ENCODE peak calls at places on chromosomes 7 and 10, in six cellular contexts. Y is GM12878, G is IMR-90, P is K562, V is H1, A is HepG2. E is an unnamed sample.

GRCh38 chr7:16071246-16071857 is 350.0 kb downstream of the CRPPA start:
- DNase-seq in Y (no peak), G (peak; percentile 67), P (peak; percentile 62), V (no peak), A (peak; percentile 50), E (peak; percentile 61)

GRCh38 chr10:70589762-70590662 is 12.5 kb downstream of the PRF1 start:
- DNase-seq in Y (no peak), G (peak; percentile 66), P (no peak), V (no peak), A (no peak), E (no peak)

GRCh38 chr7:27079234-27079975 is 16.4 kb downstream of the HOXA1 start:
- DNase-seq in Y (no peak), G (no peak), P (no peak), V (no peak), A (no peak), E (no peak)

GRCh38 chr7:44377681-44378421 is 52.5 kb upstream of the CAMK2B start:
- DNase-seq in Y (peak; percentile 68), G (no peak), P (no peak), V (no peak), A (no peak), E (no peak)

GRCh38 chr10:68176797-68177196 is 55.1 kb downstream of the ATOH7 start:
- DNase-seq in Y (no peak), G (no peak), P (no peak), V (no peak), A (no peak), E (no peak)

GRCh38 chr7:70655694-70656093 is 476.2 kb upstream of the GALNT17 start:
- DNase-seq in Y (no peak), G (no peak), P (no peak), V (no peak), A (no peak), E (no peak)

GRCh38 chr10:72379776-72380175 is 25.1 kb upstream of the DNAJB12 start:
- DNase-seq in Y (no peak), G (peak; percentile 16), P (no peak), V (no peak), A (no peak), E (no peak)

GRCh38 chr10:108424656-108425055 is 1260.2 kb upstream of the SORCS1 start:
- DNase-seq in Y (no peak), G (peak; percentile 54), P (no peak), V (no peak), A (no peak), E (no peak)

GRCh38 chr7:131194070-131194865 is 133.4 kb upstream of the MKLN1 start:
- DNase-seq in Y (no peak), G (no peak), P (no peak), V (no peak), A (no peak), E (no peak)

GRCh38 chr7:4026941-4027340 is 655.2 kb upstream of the FOXK1 start:
- DNase-seq in Y (no peak), G (no peak), P (no peak), V (no peak), A (no peak), E (no peak)

GRCh38 chr10:3136336-3136735 is 36.2 kb downstream of the PITRM1 start:
- DNase-seq in Y (no peak), G (peak; percentile 10), P (no peak), V (no peak), A (no peak), E (no peak)

GRCh38 chr7:134783294-134784069 is 4.0 kb downstream of the CALD1 start:
- DNase-seq in Y (no peak), G (no peak), P (no peak), V (no peak), A (no peak), E (no peak)

GRCh38 chr7:134787064-134787463 is 7.6 kb downstream of the CALD1 start:
- DNase-seq in Y (no peak), G (no peak), P (no peak), V (no peak), A (no peak), E (no peak)

GRCh38 chr7:134782121-134782623 is 2.7 kb downstream of the CALD1 start:
- DNase-seq in Y (peak; percentile 8), G (peak; percentile 53), P (no peak), V (no peak), A (no peak), E (no peak)

GRCh38 chr7:134785842-134786241 is 6.4 kb downstream of the CALD1 start:
- DNase-seq in Y (no peak), G (no peak), P (no peak), V (no peak), A (no peak), E (no peak)

GRCh38 chr7:134784251-134785049 is 5.0 kb downstream of the CALD1 start:
- DNase-seq in Y (no peak), G (no peak), P (no peak), V (no peak), A (no peak), E (no peak)
- TF ChIP-seq USF2 in Y (no peak), G (no peak), P (peak; percentile 4), V (no peak), A (no peak), E (no peak)

DNA sequence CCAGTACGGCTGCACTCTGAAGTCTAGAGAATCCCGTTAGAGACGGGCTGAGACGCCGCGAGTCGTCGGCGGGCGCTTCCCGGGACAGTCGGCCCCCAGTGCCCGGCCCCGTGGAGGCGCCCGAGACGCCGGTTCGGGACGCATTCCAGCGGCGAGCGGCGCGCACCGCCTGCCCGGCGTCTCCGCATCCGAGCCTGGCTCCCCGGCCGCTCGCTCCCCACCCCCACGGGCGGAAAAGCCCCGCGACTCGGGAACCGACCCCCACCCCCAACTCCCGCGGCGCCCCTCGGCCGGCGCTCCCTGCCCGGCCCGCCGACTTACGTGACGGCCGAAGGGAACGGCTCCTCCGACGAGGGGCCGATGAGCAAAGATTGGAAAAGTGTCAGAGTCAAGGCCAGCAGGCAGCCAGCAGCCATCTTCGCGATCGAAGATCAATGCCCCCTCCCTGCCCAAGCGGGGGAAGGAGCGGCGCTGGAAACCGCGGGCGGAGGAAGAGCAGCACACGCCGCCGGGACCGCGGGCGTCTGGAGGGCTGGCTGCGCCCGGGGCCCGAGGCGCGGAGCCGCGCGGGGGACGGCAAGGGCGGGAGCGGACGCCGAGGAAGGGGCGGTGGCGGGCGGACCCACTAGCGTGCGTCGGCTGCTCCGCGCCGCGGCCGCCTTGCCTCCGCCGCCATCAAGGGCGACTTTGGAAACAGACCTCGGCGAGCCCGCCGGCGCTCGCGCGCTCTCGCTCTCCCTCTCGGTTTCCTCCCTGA is at the start of gene CACNA2D1:
- DNase-seq in Y (no peak), G (no peak), P (peak; percentile 7), V (no peak), A (no peak), E (peak; percentile 43)
- TF ChIP-seq POLR2A in Y (no peak), G (peak; percentile 53), P (no peak), V (peak; percentile 65), A (no peak), E (peak; percentile 91)

GRCh38 chr10:95525033-95525418 is 36.1 kb downstream of the SORBS1 start:
- DNase-seq in Y (no peak), G (no peak), P (no peak), V (no peak), A (no peak), E (no peak)
- TF ChIP-seq USF2 in Y (no peak), G (no peak), P (no peak), V (no peak), A (no peak), E (no peak)

DNA sequence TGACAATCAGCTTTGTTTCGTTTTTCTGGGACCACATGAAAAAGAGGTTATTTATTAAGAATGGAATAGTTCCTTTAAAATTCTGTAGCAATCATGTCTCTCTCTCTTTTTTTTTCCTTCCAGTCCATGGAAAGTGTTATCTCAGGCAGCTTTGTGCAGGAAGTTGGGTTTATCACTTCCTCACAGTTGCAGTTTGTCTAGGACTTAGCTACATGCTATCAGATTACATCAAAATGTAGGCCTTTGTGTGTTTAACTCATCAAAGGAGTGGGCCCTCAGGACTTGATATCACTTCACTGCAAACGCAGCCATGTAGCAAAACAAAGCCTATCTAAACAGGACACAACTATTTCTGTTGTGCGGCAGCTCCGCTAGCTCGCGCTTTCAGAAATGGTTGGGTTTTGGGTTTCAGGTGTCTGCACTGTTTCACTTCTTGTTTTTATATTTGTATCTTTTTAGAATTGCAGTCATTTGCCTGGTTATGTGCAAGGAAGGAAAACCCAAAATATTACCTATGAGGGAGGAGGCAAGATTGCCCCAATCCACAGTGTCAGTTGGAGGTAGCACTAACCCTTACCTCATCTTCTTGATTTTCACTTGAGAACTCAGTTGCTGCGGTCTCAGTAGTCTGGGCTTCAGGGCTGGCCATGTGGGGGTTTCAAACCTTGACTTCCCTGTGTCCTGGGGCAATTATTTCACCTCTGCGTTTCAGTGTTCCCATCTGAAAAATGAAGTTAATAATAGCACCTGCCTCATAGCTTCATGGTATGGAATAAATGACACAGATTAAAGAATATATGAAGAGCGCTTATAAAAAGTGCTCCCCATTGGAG is 66.7 kb downstream of the HHEX start:
- DNase-seq in Y (peak; percentile 91), G (peak; percentile 44), P (peak; percentile 72), V (no peak), A (peak; percentile 92), E (no peak)
- TF ChIP-seq POLR2A in Y (no peak), G (no peak), P (no peak), V (no peak), A (no peak), E (no peak)

DNA sequence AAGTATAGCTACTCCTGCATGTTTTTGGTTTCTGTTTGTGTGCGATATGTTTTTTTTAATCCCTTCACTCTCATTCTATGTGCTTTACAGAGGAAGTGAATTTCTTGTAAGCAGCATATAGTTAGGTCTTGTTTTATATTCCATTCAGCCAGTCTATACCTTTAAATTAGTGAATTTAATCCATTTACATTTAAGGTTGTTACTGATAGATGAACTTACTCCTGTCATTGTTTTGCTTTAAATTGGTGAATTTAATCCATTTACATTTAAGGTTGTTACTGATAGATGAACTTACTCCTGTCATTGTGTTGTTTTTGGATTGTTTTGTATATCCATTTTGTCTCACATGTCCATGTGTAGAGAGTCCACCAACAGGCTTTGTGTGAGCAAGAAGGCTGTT is 11.1 kb downstream of the GIMAP8 start:
- DNase-seq in Y (no peak), G (no peak), P (no peak), V (no peak), A (no peak), E (no peak)
- TF ChIP-seq USF2 in Y (no peak), G (no peak), P (no peak), V (no peak), A (no peak), E (no peak)